ENCODE peak calls at places on chromosomes 16 and 17, in five cellular contexts. L is GM23338, Z is psoas muscle, U is PC-3, N is heart left ventricle. M is an unnamed sample.

GRCh38 chr16:83458612-83459011 is 349.2 kb upstream of the HSBP1 start:
- DNase-seq in N (no peak), L (no peak), Z (no peak), U (no peak), M (no peak)

GRCh38 chr17:146983-147761 is 9.8 kb downstream of the SCGB1C2 start:
- DNase-seq in N (peak; percentile 4), L (no peak), U (no peak), Z (peak; percentile 38), M (peak; percentile 11)

GRCh38 chr17:42132941-42133340 is 10.3 kb downstream of the HSPB9 start:
- DNase-seq in Z (no peak), U (no peak), N (no peak), L (no peak), M (peak; percentile 77)

GRCh38 chr17:6435968-6436367 is 1.0 kb upstream of the AIPL1 start:
- DNase-seq in N (peak; percentile 44), Z (peak; percentile 73), L (peak; percentile 92), U (peak; percentile 73), M (peak; percentile 56)

GRCh38 chr17:30263552-30264333 is 28.0 kb downstream of the BLMH start:
- DNase-seq in N (no peak), L (no peak), Z (no peak), U (no peak), M (no peak)

GRCh38 chr17:17141279-17141678 is 64.9 kb downstream of the PLD6 start:
- DNase-seq in N (no peak), Z (no peak), L (no peak), U (no peak), M (no peak)

GRCh38 chr16:75250089-75250808 is 1.2 kb downstream of the BCAR1 start:
- DNase-seq in U (peak; percentile 24), L (peak; percentile 59), Z (peak; percentile 73), N (no peak), M (peak; percentile 87)

GRCh38 chr16:73735018-73735417 is 561.6 kb upstream of the PSMD7 start:
- DNase-seq in Z (no peak), L (no peak), N (no peak), U (peak; percentile 75), M (no peak)

GRCh38 chr17:27956601-27957445 is 63.7 kb upstream of the LYRM9 start:
- DNase-seq in L (peak; percentile 46), U (no peak), Z (no peak), N (no peak), M (no peak)

GRCh38 chr16:86231321-86231995 is 278.9 kb upstream of the FOXF1 start:
- DNase-seq in U (no peak), L (no peak), Z (no peak), N (no peak), M (no peak)

GRCh38 chr16:87263418-87264052 is 53.7 kb downstream of the C16orf95 start:
- DNase-seq in U (peak; percentile 17), N (no peak), L (peak; percentile 20), Z (no peak), M (peak; percentile 50)

GRCh38 chr16:26668026-26668425 is 398.7 kb upstream of the C16orf82 start:
- DNase-seq in N (no peak), U (no peak), L (no peak), Z (no peak), M (no peak)

GRCh38 chr16:324451-325334 is 27.8 kb downstream of the AXIN1 start:
- DNase-seq in L (peak; percentile 70), U (no peak), N (no peak), Z (no peak), M (peak; percentile 40)

GRCh38 chr17:82407255-82407654 is 10.9 kb upstream of the HEXD start:
- DNase-seq in U (peak; percentile 6), Z (peak; percentile 85), L (no peak), N (peak; percentile 51), M (no peak)

GRCh38 chr17:42817866-42818265 is 6.2 kb downstream of the BECN1 start:
- DNase-seq in N (no peak), Z (no peak), L (no peak), U (no peak), M (no peak)

GRCh38 chr17:40459646-40460584 is 16.7 kb downstream of the IGFBP4 start:
- DNase-seq in L (no peak), Z (no peak), U (peak; percentile 3), N (no peak), M (no peak)

GRCh38 chr17:3598078-3598477 is 11.1 kb downstream of the TRPV1 start:
- DNase-seq in L (no peak), Z (peak; percentile 22), U (no peak), N (no peak), M (no peak)

GRCh38 chr17:33218657-33219298 is 74.3 kb downstream of the ASIC2 start:
- DNase-seq in N (no peak), U (no peak), L (no peak), Z (no peak), M (no peak)

GRCh38 chr17:45263477-45263860 is 1.6 kb upstream of the SPATA32 start:
- DNase-seq in N (no peak), Z (peak; percentile 74), U (no peak), L (no peak), M (no peak)

GRCh38 chr16:89313583-89313982 is 96.1 kb downstream of the ZNF778 start:
- DNase-seq in L (no peak), U (no peak), Z (no peak), N (no peak), M (no peak)

GRCh38 chr17:55765472-55765871 is 14.6 kb downstream of the PCTP start:
- DNase-seq in Z (no peak), U (no peak), N (no peak), L (no peak), M (no peak)

GRCh38 chr16:80056334-80056733 is 455.8 kb upstream of the MAF start:
- DNase-seq in U (no peak), L (no peak), Z (no peak), N (no peak), M (no peak)

GRCh38 chr16:77721752-77722314 is 481 bp upstream of the NUDT7 start:
- DNase-seq in U (no peak), N (no peak), L (no peak), Z (no peak), M (no peak)

GRCh38 chr16:77724174-77724573 is 1.9 kb downstream of the NUDT7 start:
- DNase-seq in Z (no peak), U (no peak), L (no peak), N (no peak), M (no peak)

GRCh38 chr16:77723108-77723514 is 797 bp downstream of the NUDT7 start:
- DNase-seq in U (no peak), Z (no peak), N (peak; percentile 23), L (no peak), M (peak; percentile 30)

GRCh38 chr16:77722315-77723107 is at the start of gene NUDT7:
- DNase-seq in Z (peak; percentile 99), N (peak; percentile 99), U (peak; percentile 67), L (peak; percentile 99), M (peak; percentile 99)
- TF ChIP-seq CTCF in Z (peak; percentile 11), N (no peak), U (no peak), L (peak; percentile 23), M (no peak)

DNA sequence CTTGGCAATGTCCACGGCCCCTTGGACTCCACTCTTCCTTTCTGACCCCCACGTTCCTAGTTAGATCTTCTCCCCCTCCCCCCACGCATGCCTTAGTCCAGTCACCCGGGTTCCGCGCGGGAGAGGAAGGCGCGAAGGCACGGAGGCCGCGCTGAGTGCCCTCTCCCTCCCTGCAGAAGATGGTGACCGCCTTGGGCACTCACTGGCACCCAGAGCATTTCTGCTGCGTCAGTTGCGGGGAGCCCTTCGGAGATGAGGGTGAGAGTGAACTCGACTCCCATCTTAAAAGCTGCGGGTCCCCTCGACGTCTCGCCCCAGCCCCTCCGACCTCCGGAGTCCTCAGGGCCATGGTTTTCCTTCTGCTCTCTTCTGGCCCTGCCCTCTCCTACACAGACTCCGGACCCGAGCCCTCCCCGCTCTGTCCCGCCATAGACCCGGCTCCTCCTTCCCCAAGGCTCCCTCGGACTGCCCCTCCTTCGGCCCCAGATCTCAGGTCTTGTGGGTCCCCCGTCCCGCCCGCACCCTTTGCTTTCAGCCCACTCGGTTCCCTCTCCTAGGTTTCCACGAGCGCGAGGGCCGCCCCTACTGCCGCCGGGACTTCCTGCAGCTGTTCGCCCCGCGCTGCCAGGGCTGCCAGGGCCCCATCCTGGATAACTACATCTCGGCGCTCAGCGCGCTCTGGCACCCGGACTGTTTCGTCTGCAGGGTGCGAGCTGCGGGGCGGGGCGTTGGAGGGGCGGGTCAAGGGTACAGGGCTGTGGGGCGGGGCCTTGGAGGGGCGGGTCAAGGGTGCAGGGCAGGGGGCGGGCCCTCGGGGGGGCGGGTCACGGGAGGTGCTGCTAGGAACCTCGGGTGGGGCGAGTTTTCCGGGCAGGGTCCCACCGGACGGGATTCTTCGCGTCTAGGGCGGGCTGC is 4.6 kb downstream of the TGFB1I1 start:
- DNase-seq in U (no peak), Z (peak; percentile 79), N (peak; percentile 63), L (peak; percentile 88), M (peak; percentile 97)
- H3K27me3 ChIP-seq in U (no peaks in the 10 kb centered on the region), Z (no peaks in the 10 kb centered on the region), N (peaks cover 2% of the 10 kb centered on the region), L (peaks cover 79% of the 10 kb centered on the region), M (no peaks in the 10 kb centered on the region)

GRCh38 chr17:1880851-1881630 is 51.2 kb downstream of the RPA1 start:
- DNase-seq in N (no peak), U (no peak), Z (no peak), L (no peak), M (no peak)
- H3K36me3 ChIP-seq in N (peaks cover 32% of the 10 kb centered on the region), U (peaks cover 37% of the 10 kb centered on the region), Z (peaks cover 14% of the 10 kb centered on the region), L (peaks cover 47% of the 10 kb centered on the region), M (peaks cover 4% of the 10 kb centered on the region)

GRCh38 chr17:1829189-1829578 is 518 bp downstream of the SMYD4 start:
- DNase-seq in Z (peak; percentile 66), N (no peak), U (peak; percentile 9), L (peak; percentile 53), M (peak; percentile 63)
- TF ChIP-seq CTCF in Z (no peak), N (no peak), U (no peak), L (no peak), M (no peak)

GRCh38 chr17:80482058-80482318 is 5.6 kb upstream of the NPTX1 start:
- DNase-seq in N (no peak), U (no peak), Z (no peak), L (no peak), M (no peak)

GRCh38 chr17:80479246-80479566 is 2.8 kb upstream of the NPTX1 start:
- DNase-seq in N (no peak), U (no peak), L (no peak), Z (no peak), M (no peak)

GRCh38 chr17:80481284-80482057 is 5.1 kb upstream of the NPTX1 start:
- DNase-seq in L (no peak), U (no peak), Z (no peak), N (no peak), M (no peak)

GRCh38 chr17:80478487-80479245 is 2.3 kb upstream of the NPTX1 start:
- DNase-seq in U (no peak), N (no peak), Z (no peak), L (peak; percentile 78), M (no peak)

DNA sequence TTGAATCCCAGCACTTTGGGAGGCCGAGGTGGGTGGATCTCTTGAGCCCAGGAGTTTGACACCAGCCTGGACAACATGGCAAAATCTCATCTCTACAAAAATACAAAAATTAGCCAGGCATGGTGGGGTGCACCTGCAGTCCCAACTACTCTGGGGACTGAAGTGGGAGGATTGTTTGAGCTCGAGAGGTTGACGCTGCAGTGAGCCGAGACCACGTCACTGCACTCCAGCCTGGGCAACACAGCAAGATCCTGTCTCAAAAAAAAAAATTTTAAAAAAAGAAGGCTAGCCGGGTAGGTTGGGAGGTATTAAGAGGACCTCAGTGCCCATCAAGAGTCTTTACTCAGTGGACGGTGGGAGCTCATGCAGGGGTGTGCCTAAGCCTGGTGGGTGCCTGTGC is 3.8 kb upstream of the NPTX1 start:
- DNase-seq in Z (no peak), L (no peak), U (no peak), N (no peak), M (no peak)
- H3K27me3 ChIP-seq in Z (no peaks in the 10 kb centered on the region), L (peaks cover 73% of the 10 kb centered on the region), U (peaks cover 41% of the 10 kb centered on the region), N (peaks cover 78% of the 10 kb centered on the region), M (peaks cover 64% of the 10 kb centered on the region)

M was measured in colonic mucosa.